ENCODE peak calls at places on chromosomes 1 and 21, in four cellular contexts. One of them, this sample, is unnamed.

GRCh38 chr1:197620660-197621273 is 154.5 kb downstream of the DENND1B start:
- DNase-seq in dorsolateral prefrontal cortex: no peak
- DNase-seq in heart right ventricle: no peak
- DNase-seq in left ventricle myocardium inferior: no peak
- DNase-seq in this sample: no peak

GRCh38 chr1:218874801-218875400 is 298.8 kb upstream of the LYPLAL1 start:
- DNase-seq in dorsolateral prefrontal cortex: no peak
- DNase-seq in heart right ventricle: no peak
- DNase-seq in left ventricle myocardium inferior: no peak
- DNase-seq in this sample: no peak

GRCh38 chr1:112515311-112516009 is 6.7 kb downstream of the WNT2B start:
- DNase-seq in dorsolateral prefrontal cortex: no peak
- DNase-seq in heart right ventricle: no peak
- DNase-seq in left ventricle myocardium inferior: no peak
- DNase-seq in this sample: no peak

GRCh38 chr1:107795471-107795870 is 169.5 kb downstream of the VAV3 start:
- DNase-seq in dorsolateral prefrontal cortex: no peak
- DNase-seq in heart right ventricle: no peak
- DNase-seq in left ventricle myocardium inferior: no peak
- DNase-seq in this sample: no peak

GRCh38 chr1:29706936-29707335 is 470.6 kb downstream of the PTPRU start:
- DNase-seq in dorsolateral prefrontal cortex: no peak
- DNase-seq in heart right ventricle: no peak
- DNase-seq in left ventricle myocardium inferior: no peak
- DNase-seq in this sample: peak; percentile 68

GRCh38 chr1:201050515-201051277 is 27.2 kb upstream of the KIF21B start:
- DNase-seq in dorsolateral prefrontal cortex: no peak
- DNase-seq in heart right ventricle: no peak
- DNase-seq in left ventricle myocardium inferior: no peak
- DNase-seq in this sample: no peak

GRCh38 chr1:154624756-154625643 is 17.0 kb upstream of the ADAR start:
- DNase-seq in dorsolateral prefrontal cortex: no peak
- DNase-seq in heart right ventricle: no peak
- DNase-seq in left ventricle myocardium inferior: no peak
- DNase-seq in this sample: no peak

GRCh38 chr1:155134322-155134721 is 1.3 kb upstream of the SLC50A1 start:
- DNase-seq in dorsolateral prefrontal cortex: no peak
- DNase-seq in heart right ventricle: no peak
- DNase-seq in left ventricle myocardium inferior: no peak
- DNase-seq in this sample: no peak

GRCh38 chr1:108732398-108732797 is 14.1 kb upstream of the STXBP3 start:
- DNase-seq in dorsolateral prefrontal cortex: no peak
- DNase-seq in heart right ventricle: no peak
- DNase-seq in left ventricle myocardium inferior: no peak
- DNase-seq in this sample: no peak

GRCh38 chr1:43757343-43758053 is 50.2 kb downstream of the ST3GAL3 start:
- DNase-seq in dorsolateral prefrontal cortex: no peak
- DNase-seq in heart right ventricle: no peak
- DNase-seq in left ventricle myocardium inferior: no peak
- DNase-seq in this sample: no peak

GRCh38 chr1:228906461-228906860 is 171.2 kb downstream of the RHOU start:
- DNase-seq in dorsolateral prefrontal cortex: no peak
- DNase-seq in heart right ventricle: no peak
- DNase-seq in left ventricle myocardium inferior: no peak
- DNase-seq in this sample: no peak

GRCh38 chr1:7771673-7772299 is 690 bp downstream of the VAMP3 start:
- DNase-seq in dorsolateral prefrontal cortex: no peak
- DNase-seq in heart right ventricle: no peak
- DNase-seq in left ventricle myocardium inferior: no peak
- DNase-seq in this sample: no peak

GRCh38 chr1:22527555-22528296 is 35.6 kb upstream of the EPHA8 start:
- DNase-seq in dorsolateral prefrontal cortex: no peak
- DNase-seq in heart right ventricle: no peak
- DNase-seq in left ventricle myocardium inferior: no peak
- DNase-seq in this sample: no peak

GRCh38 chr1:180040034-180040433 is 85.4 kb downstream of the CEP350 start:
- DNase-seq in dorsolateral prefrontal cortex: no peak
- DNase-seq in heart right ventricle: no peak
- DNase-seq in left ventricle myocardium inferior: no peak
- DNase-seq in this sample: peak; percentile 12

GRCh38 chr1:29239142-29239541 is 2.8 kb downstream of the PTPRU start:
- DNase-seq in dorsolateral prefrontal cortex: no peak
- DNase-seq in heart right ventricle: no peak
- DNase-seq in left ventricle myocardium inferior: no peak
- DNase-seq in this sample: peak; percentile 63

GRCh38 chr1:99456536-99456935 is 189.4 kb upstream of the PALMD start:
- DNase-seq in dorsolateral prefrontal cortex: no peak
- DNase-seq in heart right ventricle: no peak
- DNase-seq in left ventricle myocardium inferior: no peak
- DNase-seq in this sample: no peak

GRCh38 chr1:41687007-41687406 is 202.5 kb upstream of the EDN2 start:
- DNase-seq in dorsolateral prefrontal cortex: no peak
- DNase-seq in heart right ventricle: no peak
- DNase-seq in left ventricle myocardium inferior: no peak
- DNase-seq in this sample: no peak

GRCh38 chr1:44170281-44170823 is 28.9 kb upstream of the KLF18 start:
- DNase-seq in dorsolateral prefrontal cortex: no peak
- DNase-seq in heart right ventricle: no peak
- DNase-seq in left ventricle myocardium inferior: no peak
- DNase-seq in this sample: no peak

GRCh38 chr1:224929335-224930237 is at the start of gene DNAH14:
- DNase-seq in dorsolateral prefrontal cortex: peak; percentile 15
- DNase-seq in heart right ventricle: peak; percentile 57
- DNase-seq in left ventricle myocardium inferior: peak; percentile 52
- DNase-seq in this sample: peak; percentile 64

GRCh38 chr1:10063878-10064277 is 31.1 kb downstream of the UBE4B start:
- DNase-seq in dorsolateral prefrontal cortex: no peak
- DNase-seq in heart right ventricle: no peak
- DNase-seq in left ventricle myocardium inferior: no peak
- DNase-seq in this sample: peak; percentile 91

GRCh38 chr1:7633521-7634245 is 137.4 kb upstream of the VAMP3 start:
- DNase-seq in dorsolateral prefrontal cortex: no peak
- DNase-seq in heart right ventricle: no peak
- DNase-seq in left ventricle myocardium inferior: no peak
- DNase-seq in this sample: no peak

GRCh38 chr21:34981793-34982192 is 67.3 kb downstream of the RUNX1 start:
- DNase-seq in dorsolateral prefrontal cortex: no peak
- DNase-seq in heart right ventricle: no peak
- DNase-seq in left ventricle myocardium inferior: no peak
- DNase-seq in this sample: no peak

GRCh38 chr1:212669102-212669501 is 30.5 kb downstream of the BATF3 start:
- DNase-seq in dorsolateral prefrontal cortex: no peak
- DNase-seq in heart right ventricle: no peak
- DNase-seq in left ventricle myocardium inferior: no peak
- DNase-seq in this sample: no peak

GRCh38 chr1:230937370-230937769 is 41.3 kb downstream of the TTC13 start:
- DNase-seq in dorsolateral prefrontal cortex: no peak
- DNase-seq in heart right ventricle: no peak
- DNase-seq in left ventricle myocardium inferior: no peak
- DNase-seq in this sample: no peak

GRCh38 chr1:81760487-81761097 is 40.1 kb upstream of the ADGRL2 start:
- DNase-seq in dorsolateral prefrontal cortex: no peak
- DNase-seq in heart right ventricle: no peak
- DNase-seq in left ventricle myocardium inferior: no peak
- DNase-seq in this sample: no peak

GRCh38 chr1:202852163-202852904 is 36.6 kb downstream of the RABIF start:
- DNase-seq in dorsolateral prefrontal cortex: no peak
- DNase-seq in heart right ventricle: no peak
- DNase-seq in left ventricle myocardium inferior: no peak
- DNase-seq in this sample: peak; percentile 70

GRCh38 chr1:57632401-57632800 is 208.5 kb upstream of the DAB1 start:
- DNase-seq in dorsolateral prefrontal cortex: no peak
- DNase-seq in heart right ventricle: no peak
- DNase-seq in left ventricle myocardium inferior: no peak
- DNase-seq in this sample: peak; percentile 28

GRCh38 chr1:60960846-60961542 is 121.4 kb upstream of the NFIA start:
- DNase-seq in dorsolateral prefrontal cortex: no peak
- DNase-seq in heart right ventricle: no peak
- DNase-seq in left ventricle myocardium inferior: no peak
- DNase-seq in this sample: no peak

GRCh38 chr1:169236143-169236542 is 129.7 kb downstream of the ATP1B1 start:
- DNase-seq in dorsolateral prefrontal cortex: no peak
- DNase-seq in heart right ventricle: no peak
- DNase-seq in left ventricle myocardium inferior: no peak
- DNase-seq in this sample: no peak

GRCh38 chr1:26666855-26667254 is 29.0 kb upstream of the ARID1A start:
- DNase-seq in dorsolateral prefrontal cortex: no peak
- DNase-seq in heart right ventricle: no peak
- DNase-seq in left ventricle myocardium inferior: no peak
- DNase-seq in this sample: peak; percentile 37

GRCh38 chr1:58812468-58812867 is 28.6 kb upstream of the JUN start:
- DNase-seq in dorsolateral prefrontal cortex: no peak
- DNase-seq in heart right ventricle: no peak
- DNase-seq in left ventricle myocardium inferior: no peak
- DNase-seq in this sample: no peak
- H3K27ac ChIP-seq in dorsolateral prefrontal cortex: no peak overlapping the region
- H3K27ac ChIP-seq in heart right ventricle: no peak overlapping the region
- H3K27ac ChIP-seq in left ventricle myocardium inferior: no peak overlapping the region
- H3K27ac ChIP-seq in this sample: no peak overlapping the region

DNA sequence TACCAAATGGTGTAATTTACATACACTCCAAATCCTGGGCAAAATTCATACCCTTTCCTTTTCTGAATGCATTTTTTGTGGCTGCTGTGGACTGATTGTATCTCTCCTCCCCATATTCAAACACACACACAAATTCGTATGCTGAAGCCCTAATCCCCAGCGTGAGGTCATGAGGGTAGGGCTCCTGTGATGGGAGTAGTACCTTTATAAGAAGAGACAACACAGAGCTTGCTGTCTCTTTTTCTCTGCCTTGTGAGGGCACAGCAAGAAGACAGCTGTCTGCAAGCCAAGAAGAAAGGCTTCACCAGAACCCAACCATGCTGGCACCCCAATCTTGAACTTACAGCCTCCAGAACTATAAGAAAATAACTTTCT is 24.4 kb downstream of the DUSP10 start:
- DNase-seq in dorsolateral prefrontal cortex: no peak
- DNase-seq in heart right ventricle: no peak
- DNase-seq in left ventricle myocardium inferior: no peak
- DNase-seq in this sample: no peak
- H3K27ac ChIP-seq in dorsolateral prefrontal cortex: peak overlapping the region; percentile 64
- H3K27ac ChIP-seq in heart right ventricle: no peak overlapping the region
- H3K27ac ChIP-seq in left ventricle myocardium inferior: no peak overlapping the region
- H3K27ac ChIP-seq in this sample: no peak overlapping the region

GRCh38 chr1:207752456-207753132 is 740 bp downstream of the CD46 start:
- DNase-seq in dorsolateral prefrontal cortex: peak; percentile 14
- DNase-seq in heart right ventricle: no peak
- DNase-seq in left ventricle myocardium inferior: no peak
- DNase-seq in this sample: peak; percentile 7

GRCh38 chr1:207754942-207755689 is 3.3 kb downstream of the CD46 start:
- DNase-seq in dorsolateral prefrontal cortex: no peak
- DNase-seq in heart right ventricle: no peak
- DNase-seq in left ventricle myocardium inferior: no peak
- DNase-seq in this sample: no peak

GRCh38 chr1:207753611-207754010 is 1.8 kb downstream of the CD46 start:
- DNase-seq in dorsolateral prefrontal cortex: no peak
- DNase-seq in heart right ventricle: no peak
- DNase-seq in left ventricle myocardium inferior: no peak
- DNase-seq in this sample: no peak

GRCh38 chr1:207755846-207756692 is 4.2 kb downstream of the CD46 start:
- DNase-seq in dorsolateral prefrontal cortex: no peak
- DNase-seq in heart right ventricle: no peak
- DNase-seq in left ventricle myocardium inferior: no peak
- DNase-seq in this sample: peak; percentile 6

GRCh38 chr1:207754011-207754410 is 2.2 kb downstream of the CD46 start:
- DNase-seq in dorsolateral prefrontal cortex: no peak
- DNase-seq in heart right ventricle: no peak
- DNase-seq in left ventricle myocardium inferior: no peak
- DNase-seq in this sample: no peak
- H3K27ac ChIP-seq in dorsolateral prefrontal cortex: no peak overlapping the region
- H3K27ac ChIP-seq in heart right ventricle: no peak overlapping the region
- H3K27ac ChIP-seq in left ventricle myocardium inferior: no peak overlapping the region
- H3K27ac ChIP-seq in this sample: no peak overlapping the region

GRCh38 chr21:41086551-41086950 is 81.4 kb upstream of the BACE2 start:
- DNase-seq in dorsolateral prefrontal cortex: no peak
- DNase-seq in heart right ventricle: no peak
- DNase-seq in left ventricle myocardium inferior: no peak
- DNase-seq in this sample: no peak

GRCh38 chr21:41095983-41096382 is 72.0 kb upstream of the BACE2 start:
- DNase-seq in dorsolateral prefrontal cortex: no peak
- DNase-seq in heart right ventricle: no peak
- DNase-seq in left ventricle myocardium inferior: no peak
- DNase-seq in this sample: no peak

GRCh38 chr21:41091561-41091960 is 76.4 kb upstream of the BACE2 start:
- DNase-seq in dorsolateral prefrontal cortex: no peak
- DNase-seq in heart right ventricle: no peak
- DNase-seq in left ventricle myocardium inferior: no peak
- DNase-seq in this sample: no peak

DNA sequence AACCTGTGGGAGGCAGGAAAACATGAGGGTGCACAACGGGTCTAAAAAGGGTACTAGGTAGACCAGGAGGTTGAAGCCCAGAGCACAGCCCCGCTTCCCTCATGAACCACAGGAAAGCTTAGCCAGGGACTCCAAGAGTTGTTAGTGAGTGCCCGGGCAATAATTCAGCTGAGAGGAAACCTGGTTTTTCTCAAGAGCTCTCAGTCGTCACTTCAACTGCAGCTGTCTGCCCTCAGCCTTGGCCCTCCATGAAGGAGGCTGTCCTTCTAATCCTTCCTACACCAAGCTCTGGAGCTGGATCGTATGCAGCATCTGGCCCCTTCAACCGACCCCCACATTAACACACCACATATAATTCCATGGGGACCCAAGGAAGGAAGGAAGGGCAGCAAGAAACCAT is 77.0 kb upstream of the BACE2 start:
- DNase-seq in dorsolateral prefrontal cortex: no peak
- DNase-seq in heart right ventricle: no peak
- DNase-seq in left ventricle myocardium inferior: no peak
- DNase-seq in this sample: no peak
- H3K27ac ChIP-seq in dorsolateral prefrontal cortex: no peak overlapping the region
- H3K27ac ChIP-seq in heart right ventricle: no peak overlapping the region
- H3K27ac ChIP-seq in left ventricle myocardium inferior: no peak overlapping the region
- H3K27ac ChIP-seq in this sample: no peak overlapping the region